ENCODE peak calls at places on chromosomes 16 and 17, in eight cellular contexts. K is AG04450, N is uterus, P is psoas muscle, I is ascending aorta, S is endodermal cell, J is ovary, H is sigmoid colon. M is an unnamed sample.

GRCh38 chr17:64736804-64737492 is 74.8 kb upstream of the SMURF2 start:
- DNase-seq in K (peak), N (no peak), P (no peak), I (no peak), S (peak), J (no peak), H (no peak), M (no peak)

GRCh38 chr16:86901483-86901882 is 323.1 kb downstream of the FOXL1 start:
- DNase-seq in K (no peak), N (no peak), P (no peak), I (no peak), S (no peak), J (no peak), H (no peak), M (no peak)

GRCh38 chr17:3994221-3994576 is 30.0 kb upstream of the ATP2A3 start:
- DNase-seq in K (no peak), N (no peak), P (no peak), I (no peak), S (no peak), J (no peak), H (no peak), M (no peak)

GRCh38 chr17:1040216-1040600 is 43.3 kb downstream of the TIMM22 start:
- DNase-seq in K (no peak), N (no peak), P (peak), I (no peak), S (no peak), J (no peak), H (no peak), M (no peak)

GRCh38 chr16:11586856-11587642 is at the start of gene LITAF:
- DNase-seq in K (no peak), N (peak), P (peak), I (no peak), S (peak), J (peak), H (peak), M (no peak)

GRCh38 chr16:54397190-54397835 is 110.7 kb upstream of the IRX3 start:
- DNase-seq in K (no peak), N (no peak), P (no peak), I (no peak), S (peak), J (no peak), H (no peak), M (no peak)

GRCh38 chr16:84942786-84943185 is 68.5 kb downstream of the ZDHHC7 start:
- DNase-seq in K (no peak), N (no peak), P (no peak), I (no peak), S (no peak), J (no peak), H (no peak), M (no peak)

GRCh38 chr17:82527893-82528292 is 8.4 kb downstream of the FOXK2 start:
- DNase-seq in K (no peak), N (no peak), P (no peak), I (no peak), S (no peak), J (no peak), H (no peak), M (no peak)

GRCh38 chr16:8795818-8796217 is 1.6 kb downstream of the TMEM186 start:
- DNase-seq in K (no peak), N (no peak), P (no peak), I (no peak), S (no peak), J (no peak), H (no peak), M (no peak)

GRCh38 chr17:45138911-45139532 is 3.5 kb downstream of the ACBD4 start:
- DNase-seq in K (no peak), N (no peak), P (no peak), I (no peak), S (peak), J (no peak), H (no peak), M (no peak)

DNA sequence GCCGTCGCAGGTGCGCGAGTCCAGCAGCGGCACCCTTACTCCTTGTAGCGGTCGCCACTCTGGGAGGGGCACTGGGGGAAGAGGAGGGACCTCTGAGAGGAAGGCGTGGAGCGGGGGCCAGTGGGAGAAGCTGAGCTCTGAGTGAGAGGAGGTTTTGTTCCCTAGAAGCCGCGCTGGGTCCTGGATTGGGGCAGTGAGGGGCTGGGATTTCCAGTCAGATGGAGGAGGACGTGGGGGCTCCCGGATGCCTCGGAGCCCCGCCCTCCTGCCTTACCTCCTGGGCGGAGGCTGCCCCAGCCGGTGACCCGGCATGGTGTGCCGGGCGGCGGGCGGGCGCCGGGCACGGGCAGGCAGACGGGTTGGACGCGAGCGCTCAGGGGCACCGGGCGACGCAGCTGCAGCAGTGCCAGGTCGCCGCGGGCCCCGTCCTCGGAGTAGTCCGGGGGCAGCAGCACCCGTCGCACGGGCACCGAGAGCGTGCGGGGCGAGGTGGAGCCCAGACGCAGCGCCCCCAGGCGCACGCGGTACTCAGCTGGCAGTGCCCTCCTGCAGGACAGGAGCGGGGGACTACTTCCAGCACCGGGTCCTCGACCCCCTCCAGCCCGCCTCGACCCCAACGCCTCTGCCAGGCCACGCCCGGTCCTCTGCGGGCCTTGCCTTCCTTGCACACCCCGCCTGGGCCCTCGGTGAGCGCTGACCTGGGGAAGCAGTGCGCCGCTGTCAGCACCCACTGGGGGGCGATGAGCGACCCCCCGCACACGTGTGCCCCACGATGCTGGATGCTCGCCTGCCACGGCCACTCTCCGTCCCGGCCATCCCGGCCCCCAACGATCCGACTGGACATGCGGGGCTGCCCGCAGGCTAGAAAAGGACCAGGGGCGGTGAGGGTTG is 2.0 kb downstream of the PRSS33 start:
- DNase-seq in K (no peak), N (peak), P (no peak), I (no peak), S (peak), J (no peak), H (peak), M (no peak)
- TF ChIP-seq CTCF in K (peak), N (no peak), P (no peak), I (no peak), S (peak), J (no peak), H (no peak), M (no peak)

GRCh38 chr17:57549468-57549867 is 195.6 kb downstream of the CCDC182 start:
- DNase-seq in K (no peak), N (no peak), P (no peak), I (no peak), S (no peak), J (no peak), H (no peak), M (no peak)

GRCh38 chr17:57551321-57552079 is 193.6 kb downstream of the CCDC182 start:
- DNase-seq in K (no peak), N (no peak), P (no peak), I (no peak), S (peak), J (no peak), H (no peak), M (no peak)

GRCh38 chr17:57550671-57551315 is 194.3 kb downstream of the CCDC182 start:
- DNase-seq in K (no peak), N (no peak), P (no peak), I (no peak), S (no peak), J (no peak), H (no peak), M (no peak)

GRCh38 chr17:57548421-57549385 is 196.4 kb downstream of the CCDC182 start:
- DNase-seq in K (no peak), N (peak), P (no peak), I (no peak), S (peak), J (no peak), H (no peak), M (no peak)

GRCh38 chr17:57549996-57550395 is 195.1 kb downstream of the CCDC182 start:
- DNase-seq in K (no peak), N (no peak), P (no peak), I (no peak), S (no peak), J (no peak), H (no peak), M (no peak)
- H3K27ac ChIP-seq in K (no peak), N (no peak), P (no peak), I (no peak), S (peak), J (no peak), H (no peak), M (no peak)

DNA sequence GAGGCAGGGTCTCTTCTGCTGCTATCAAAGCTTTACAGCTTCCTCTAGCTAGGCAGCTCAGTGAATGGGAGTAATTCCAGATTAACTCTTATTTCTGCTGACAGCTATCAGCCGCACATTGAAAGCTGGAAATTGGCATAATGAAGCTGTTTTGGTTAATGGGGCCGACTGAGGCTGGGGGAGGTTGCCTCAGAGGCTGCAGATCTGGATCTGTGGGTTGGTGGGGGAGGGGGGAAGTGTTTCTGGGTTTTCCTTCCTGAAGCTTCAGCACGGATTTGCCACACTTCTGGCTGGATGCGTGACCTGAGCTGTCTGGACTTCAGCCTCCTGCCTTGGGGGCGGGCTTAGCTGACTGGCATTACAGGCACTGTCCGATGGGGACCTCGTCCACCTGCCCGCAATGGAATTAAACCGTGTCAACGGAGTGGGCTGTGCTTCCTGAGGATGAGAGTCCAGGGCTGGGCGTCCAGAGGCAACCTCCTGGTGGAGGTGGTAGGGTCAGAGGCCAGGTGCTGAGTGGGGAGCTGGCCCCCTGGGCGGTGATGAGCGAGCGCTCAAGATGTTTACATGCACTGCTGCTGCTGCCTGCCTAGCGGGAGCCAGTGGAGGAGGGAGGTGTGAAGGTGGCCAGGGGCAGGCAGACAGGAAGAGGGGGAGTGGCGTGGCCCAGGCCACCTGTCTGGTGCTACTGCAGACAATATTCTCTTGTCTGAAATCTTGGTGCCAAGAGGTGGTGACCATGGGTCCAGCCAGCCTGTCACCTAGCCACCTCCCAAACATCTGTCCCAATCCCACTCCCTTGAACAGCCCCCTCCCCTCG is 6.7 kb upstream of the ABCC3 start:
- DNase-seq in K (no peak), N (no peak), P (no peak), I (no peak), S (peak), J (no peak), H (no peak), M (no peak)
- TF ChIP-seq CTCF in K (no peak), N (no peak), P (no peak), I (no peak), S (peak), J (no peak), H (no peak), M (no peak)

GRCh38 chr17:17849147-17849820 is 12.5 kb upstream of the SREBF1 start:
- DNase-seq in K (no peak), N (peak), P (peak), I (peak), S (peak), J (peak), H (peak), M (no peak)
- H3K27ac ChIP-seq in K (peak), N (peak), P (peak), I (peak), S (no peak), J (peak), H (peak), M (peak)

GRCh38 chr17:69267219-69267618 is 38.6 kb upstream of the ABCA10 start:
- DNase-seq in K (no peak), N (no peak), P (no peak), I (no peak), S (no peak), J (no peak), H (no peak), M (no peak)

GRCh38 chr17:69268442-69269068 is 39.9 kb upstream of the ABCA10 start:
- DNase-seq in K (no peak), N (no peak), P (no peak), I (no peak), S (no peak), J (no peak), H (no peak), M (no peak)

GRCh38 chr17:69269174-69269998 is 40.8 kb upstream of the ABCA10 start:
- DNase-seq in K (no peak), N (no peak), P (no peak), I (no peak), S (no peak), J (no peak), H (no peak), M (no peak)

DNA sequence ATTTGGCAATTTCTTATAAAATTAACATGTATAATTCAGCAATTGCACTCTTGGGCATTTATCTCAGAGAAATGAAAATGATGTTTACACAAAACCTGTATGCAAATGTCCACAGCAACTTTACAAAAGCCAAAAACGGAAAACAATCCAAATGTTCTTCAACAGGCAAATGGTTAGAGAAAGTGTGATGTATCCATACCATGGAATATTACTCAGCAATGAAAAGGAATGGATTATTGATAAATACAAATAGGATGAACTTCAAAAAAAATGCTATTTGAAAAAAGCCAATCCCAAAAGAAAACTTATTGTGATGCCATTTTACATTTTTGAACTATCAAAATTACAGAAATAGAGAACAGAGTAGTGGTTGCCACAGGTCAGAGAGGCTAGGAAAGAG is 37.2 kb upstream of the ABCA10 start:
- DNase-seq in K (no peak), N (no peak), P (no peak), I (no peak), S (no peak), J (no peak), H (no peak), M (no peak)
- TF ChIP-seq CTCF in K (no peak), N (no peak), P (no peak), I (no peak), S (no peak), J (no peak), H (no peak), M (no peak)

M was measured in esophagus muscularis mucosa.